ENCODE peak calls at places on chromosomes 16 and 17, in four cellular contexts. One of them, this sample, is unnamed.

GRCh38 chr17:28497931-28498330 is 8.2 kb upstream of the FOXN1 start:
- DNase-seq in HTR-8/SVneo: no peak
- DNase-seq in fibroblast of lung: no peak
- DNase-seq in hypothalamus: no peak
- DNase-seq in this sample: no peak

GRCh38 chr16:31216116-31216469 is 842 bp downstream of the PYDC1 start:
- DNase-seq in HTR-8/SVneo: no peak
- DNase-seq in hypothalamus: no peak
- DNase-seq in fibroblast of lung: no peak
- DNase-seq in this sample: no peak

GRCh38 chr17:75404739-75405364 is 626 bp downstream of the GRB2 start:
- DNase-seq in hypothalamus: no peak
- DNase-seq in fibroblast of lung: no peak
- DNase-seq in HTR-8/SVneo: peak
- DNase-seq in this sample: no peak

GRCh38 chr16:15811778-15812750 is 44.8 kb downstream of the MYH11 start:
- DNase-seq in hypothalamus: no peak
- DNase-seq in fibroblast of lung: peak
- DNase-seq in HTR-8/SVneo: peak
- DNase-seq in this sample: peak

GRCh38 chr16:89883346-89884040 is 10.1 kb downstream of the TCF25 start:
- DNase-seq in hypothalamus: no peak
- DNase-seq in fibroblast of lung: no peak
- DNase-seq in HTR-8/SVneo: no peak
- DNase-seq in this sample: no peak

GRCh38 chr17:9760336-9760735 is 31.1 kb downstream of the DHRS7C start:
- DNase-seq in HTR-8/SVneo: no peak
- DNase-seq in hypothalamus: no peak
- DNase-seq in fibroblast of lung: no peak
- DNase-seq in this sample: no peak

GRCh38 chr17:51860934-51861561 is 297.5 kb downstream of the CA10 start:
- DNase-seq in hypothalamus: no peak
- DNase-seq in fibroblast of lung: no peak
- DNase-seq in HTR-8/SVneo: peak
- DNase-seq in this sample: peak

GRCh38 chr17:17877548-17878358 is 41.0 kb upstream of the SREBF1 start:
- DNase-seq in fibroblast of lung: peak
- DNase-seq in HTR-8/SVneo: no peak
- DNase-seq in hypothalamus: no peak
- DNase-seq in this sample: no peak

GRCh38 chr17:27460196-27460725 is 4.0 kb downstream of the KSR1 start:
- DNase-seq in HTR-8/SVneo: no peak
- DNase-seq in hypothalamus: no peak
- DNase-seq in fibroblast of lung: no peak
- DNase-seq in this sample: no peak

GRCh38 chr16:50774405-50774804 is 32.5 kb downstream of the CYLD start:
- DNase-seq in HTR-8/SVneo: no peak
- DNase-seq in fibroblast of lung: no peak
- DNase-seq in hypothalamus: no peak
- DNase-seq in this sample: no peak

GRCh38 chr17:76546556-76547182 is 6.8 kb downstream of the PRCD start:
- DNase-seq in HTR-8/SVneo: no peak
- DNase-seq in hypothalamus: no peak
- DNase-seq in fibroblast of lung: peak
- DNase-seq in this sample: peak

GRCh38 chr17:64498308-64499203 is 1.7 kb upstream of the POLG2 start:
- DNase-seq in hypothalamus: no peak
- DNase-seq in HTR-8/SVneo: no peak
- DNase-seq in fibroblast of lung: no peak
- DNase-seq in this sample: peak

GRCh38 chr16:49696414-49697101 is 159.4 kb downstream of the ZNF423 start:
- DNase-seq in HTR-8/SVneo: no peak
- DNase-seq in fibroblast of lung: no peak
- DNase-seq in hypothalamus: no peak
- DNase-seq in this sample: no peak

This sample was measured in foreskin keratinocyte.